ENCODE peak calls at places on chromosomes 13 and 19, in four cellular contexts. S, W, Z and O are unnamed samples.

GRCh38 chr13:100274942-100275506 is 186.1 kb downstream of the PCCA start:
- DNase-seq in Z (no peak), W (peak), S (peak), O (no peak)

GRCh38 chr19:6021878-6022569 is 44.1 kb upstream of the RANBP3 start:
- DNase-seq in Z (peak), S (peak), W (peak), O (peak)

GRCh38 chr13:46507978-46508377 is 45.0 kb upstream of the LRCH1 start:
- DNase-seq in S (no peak), W (no peak), Z (no peak), O (no peak)

GRCh38 chr19:13022111-13022858 is 27.0 kb downstream of the NFIX start:
- DNase-seq in W (no peak), Z (no peak), S (no peak), O (no peak)

GRCh38 chr19:5903054-5903501 is 512 bp downstream of the NDUFA11 start:
- DNase-seq in S (no peak), Z (no peak), W (peak), O (no peak)

GRCh38 chr19:55393362-55393761 is 7.6 kb downstream of the RPL28 start:
- DNase-seq in S (no peak), Z (no peak), W (no peak), O (no peak)

GRCh38 chr19:44345969-44346368 is 10.5 kb downstream of the ZNF112 start:
- DNase-seq in W (no peak), Z (no peak), S (no peak), O (no peak)

GRCh38 chr13:42116225-42116624 is 67.8 kb downstream of the DGKH start:
- DNase-seq in S (no peak), Z (no peak), W (no peak), O (no peak)

GRCh38 chr13:36089130-36089529 is 42.1 kb downstream of the DCLK1 start:
- DNase-seq in W (no peak), S (no peak), Z (no peak), O (no peak)

GRCh38 chr19:47661571-47661970 is 51.7 kb upstream of the EHD2 start:
- DNase-seq in S (no peak), W (no peak), Z (no peak), O (no peak)

GRCh38 chr19:47663435-47663910 is 49.7 kb upstream of the EHD2 start:
- DNase-seq in W (no peak), Z (peak), S (peak), O (no peak)

GRCh38 chr19:47660435-47660832 is 51.5 kb downstream of the BICRA start:
- DNase-seq in S (peak), W (no peak), Z (peak), O (no peak)

GRCh38 chr19:47661161-47661560 is 52.1 kb upstream of the EHD2 start:
- DNase-seq in W (no peak), S (no peak), Z (no peak), O (no peak)

DNA sequence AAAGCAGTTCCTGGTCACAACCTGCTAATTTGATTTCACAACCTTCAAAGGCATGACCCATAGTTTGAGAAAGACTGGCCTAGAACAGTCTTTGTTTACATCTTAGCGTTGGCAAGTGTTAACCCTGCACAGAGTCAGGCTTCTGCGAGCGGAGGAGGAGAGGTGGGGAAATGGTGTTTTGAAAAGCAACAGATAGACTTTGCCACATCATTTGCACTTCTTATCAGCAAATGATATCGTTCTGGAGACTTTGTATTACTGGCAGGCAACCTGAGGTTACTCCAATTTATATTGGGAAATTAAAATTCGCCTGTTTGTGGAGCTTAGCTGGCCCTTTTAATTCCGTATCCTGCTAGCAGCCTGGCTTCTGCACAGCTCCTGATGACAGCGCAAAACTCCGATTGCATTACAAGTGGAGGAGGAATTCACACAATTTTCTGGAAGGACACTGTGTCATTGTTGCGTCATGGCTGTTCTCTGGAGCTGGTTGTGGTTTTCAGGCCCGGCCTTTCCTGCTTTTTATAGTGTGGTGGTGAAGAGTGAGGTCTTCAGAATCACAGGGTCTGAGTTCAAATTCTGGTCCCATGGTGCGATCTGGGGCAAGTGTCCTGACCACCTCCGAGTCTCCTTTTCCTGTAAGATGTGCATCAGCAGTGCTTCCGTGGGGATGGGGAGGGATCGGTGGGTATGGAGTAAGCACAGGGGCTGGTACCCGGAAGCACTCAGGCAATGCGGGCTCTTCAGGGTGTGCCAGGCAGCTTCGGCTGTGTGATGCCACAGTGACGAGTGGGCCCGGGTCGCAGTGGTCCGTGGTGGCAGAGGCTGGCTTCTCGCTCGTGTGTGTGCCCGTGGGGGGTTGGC is 49.1 kb upstream of the EHD2 start:
- DNase-seq in S (peak), W (peak), Z (peak), O (no peak)
- TF ChIP-seq NR3C1 in S (no peak), W (no peak), Z (no peak), O (no peak)

DNA sequence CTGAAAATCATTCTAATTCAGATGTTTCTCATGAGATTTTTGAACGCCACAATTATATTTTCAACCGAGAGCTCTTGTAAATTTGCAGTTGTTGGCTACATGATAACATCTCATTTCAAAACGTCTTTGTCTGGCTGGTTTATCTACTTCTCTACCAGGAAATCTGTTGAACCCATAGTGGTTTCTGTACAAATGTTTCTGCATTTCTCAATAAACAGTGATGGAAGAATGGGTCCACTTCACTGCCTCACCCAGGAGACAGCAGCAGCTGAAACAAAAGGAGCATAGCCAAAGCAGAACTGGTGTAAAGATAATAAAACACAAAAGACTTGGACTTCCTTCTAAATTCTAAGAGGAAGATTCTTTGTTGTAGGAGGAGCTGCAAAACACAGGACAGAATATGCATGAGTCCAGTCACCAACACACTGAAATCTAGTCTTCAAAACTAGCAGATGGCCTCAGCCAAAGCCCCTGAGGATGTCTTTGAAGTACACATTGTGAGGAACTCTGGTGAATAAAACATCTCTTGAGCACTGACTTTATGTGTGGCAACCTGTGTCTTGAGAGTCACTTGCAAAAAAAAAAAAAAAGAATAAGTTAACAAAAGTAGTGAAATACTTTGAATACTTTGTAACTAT is 68.6 kb upstream of the FGF14 start:
- DNase-seq in S (no peak), W (no peak), Z (no peak), O (no peak)
- TF ChIP-seq NR3C1 in S (no peak), W (no peak), Z (no peak), O (no peak)

DNA sequence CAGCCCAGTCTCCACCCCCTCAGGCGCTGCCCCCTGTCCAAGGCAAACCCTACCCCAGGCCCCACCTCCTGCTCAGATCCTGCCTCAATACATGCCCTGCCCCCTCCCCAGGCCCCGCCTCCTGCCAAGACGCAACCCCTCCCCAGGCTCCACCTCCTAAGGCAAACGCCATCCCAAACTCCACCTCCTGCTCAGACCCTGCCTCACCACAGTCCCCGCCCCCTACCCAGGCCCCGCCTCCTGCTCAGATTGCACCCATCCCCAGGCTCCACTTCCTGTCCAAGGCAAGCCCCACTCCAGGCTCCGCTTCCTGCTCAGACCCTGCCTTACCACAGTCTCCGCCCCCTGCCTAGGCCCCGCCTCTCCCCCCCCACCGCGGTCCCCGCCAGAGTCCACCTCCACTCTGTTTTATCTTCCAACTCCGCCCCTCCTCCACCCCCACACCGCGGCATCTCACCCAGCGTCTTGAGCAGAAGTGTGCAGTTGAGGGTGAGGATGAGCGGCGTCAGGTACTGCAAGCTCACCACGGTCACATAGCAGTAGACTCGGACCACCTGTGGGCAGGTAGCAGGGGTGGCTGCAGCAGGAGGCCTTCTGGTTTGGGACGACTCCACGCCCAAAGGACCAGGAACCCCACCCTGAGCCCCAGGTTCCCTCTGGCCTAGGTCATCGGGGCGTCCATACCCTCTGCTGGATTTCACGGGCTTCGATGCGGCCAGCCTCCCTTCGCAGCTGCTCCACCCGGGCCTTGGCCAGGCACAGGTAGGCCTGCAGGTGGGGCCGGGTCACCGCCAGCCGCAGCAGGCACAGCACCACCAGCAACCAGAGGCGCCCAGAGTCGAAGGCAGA is 17.7 kb downstream of the TMEM161A start:
- DNase-seq in W (peak), S (peak), Z (peak), O (peak)
- TF ChIP-seq NR3C1 in W (no peak), S (no peak), Z (no peak), O (no peak)

DNA sequence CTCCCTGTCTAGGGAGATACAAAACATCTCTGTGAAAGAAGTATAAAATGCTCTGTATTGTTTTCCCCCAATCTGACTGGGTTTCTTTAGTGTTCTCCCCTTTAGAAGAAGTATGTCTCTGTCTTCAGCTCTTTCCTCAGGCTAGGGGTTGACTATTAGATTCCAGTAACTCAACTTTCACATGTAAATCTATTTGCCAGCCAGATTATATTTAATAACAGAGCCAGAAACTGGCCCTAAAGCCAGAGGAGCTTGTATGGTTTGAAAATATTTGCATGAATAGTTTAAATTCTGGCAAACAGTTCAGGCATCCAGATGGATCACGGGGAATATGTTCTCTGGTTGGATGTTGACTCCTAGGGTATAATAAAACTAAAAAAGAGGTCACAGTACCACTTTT is 22.3 kb upstream of the CYSLTR2 start:
- DNase-seq in Z (no peak), W (no peak), S (no peak), O (no peak)
- TF ChIP-seq NR3C1 in Z (no peak), W (no peak), S (no peak), O (no peak)